ENCODE peak calls at places on chromosomes 2 and 18, in six cellular contexts. One of them, this sample, is unnamed.

GRCh38 chr2:112181571-112182290 is 43.5 kb downstream of the FBLN7 start:
- DNase-seq in AG04449: no peak
- DNase-seq in uterus: no peak
- DNase-seq in choroid plexus epithelial cell: no peak
- DNase-seq in AG04450: no peak
- DNase-seq in lung: no peak
- DNase-seq in this sample: no peak

GRCh38 chr2:104733544-104733943 is 120.4 kb upstream of the POU3F3 start:
- DNase-seq in AG04450: no peak
- DNase-seq in lung: no peak
- DNase-seq in AG04449: no peak
- DNase-seq in uterus: no peak
- DNase-seq in choroid plexus epithelial cell: peak; percentile 14
- DNase-seq in this sample: no peak

GRCh38 chr2:68943581-68944568 is 8.8 kb downstream of the GKN2 start:
- DNase-seq in uterus: peak; percentile 57
- DNase-seq in choroid plexus epithelial cell: peak; percentile 74
- DNase-seq in AG04450: no peak
- DNase-seq in lung: peak; percentile 65
- DNase-seq in AG04449: no peak
- DNase-seq in this sample: peak; percentile 31

GRCh38 chr2:181106789-181107418 is 126.5 kb downstream of the UBE2E3 start:
- DNase-seq in choroid plexus epithelial cell: peak; percentile 98
- DNase-seq in AG04449: peak; percentile 85
- DNase-seq in AG04450: peak; percentile 68
- DNase-seq in lung: no peak
- DNase-seq in uterus: no peak
- DNase-seq in this sample: peak; percentile 82

GRCh38 chr18:55875330-55875933 is 287.4 kb upstream of the TCF4 start:
- DNase-seq in AG04449: no peak
- DNase-seq in AG04450: no peak
- DNase-seq in choroid plexus epithelial cell: no peak
- DNase-seq in uterus: no peak
- DNase-seq in lung: no peak
- DNase-seq in this sample: no peak

GRCh38 chr2:129709030-129709955 is 270.2 kb upstream of the RAB6C start:
- DNase-seq in uterus: no peak
- DNase-seq in choroid plexus epithelial cell: no peak
- DNase-seq in AG04450: no peak
- DNase-seq in AG04449: no peak
- DNase-seq in lung: peak; percentile 23
- DNase-seq in this sample: no peak

GRCh38 chr2:197184959-197185586 is 125.5 kb downstream of the ANKRD44 start:
- DNase-seq in uterus: peak; percentile 63
- DNase-seq in lung: peak; percentile 58
- DNase-seq in choroid plexus epithelial cell: peak; percentile 45
- DNase-seq in AG04449: no peak
- DNase-seq in AG04450: no peak
- DNase-seq in this sample: no peak

GRCh38 chr2:223970343-223971128 is 13.3 kb downstream of the MRPL44 start:
- DNase-seq in AG04450: no peak
- DNase-seq in choroid plexus epithelial cell: peak; percentile 75
- DNase-seq in lung: no peak
- DNase-seq in AG04449: no peak
- DNase-seq in uterus: peak; percentile 33
- DNase-seq in this sample: peak; percentile 50

GRCh38 chr2:227503433-227504406 is 31.8 kb downstream of the AGFG1 start:
- DNase-seq in AG04449: no peak
- DNase-seq in lung: no peak
- DNase-seq in AG04450: no peak
- DNase-seq in choroid plexus epithelial cell: no peak
- DNase-seq in uterus: no peak
- DNase-seq in this sample: no peak

GRCh38 chr2:79993144-79993543 is 311.4 kb downstream of the LRRTM1 start:
- DNase-seq in AG04449: peak; percentile 50
- DNase-seq in AG04450: no peak
- DNase-seq in choroid plexus epithelial cell: peak; percentile 4
- DNase-seq in lung: no peak
- DNase-seq in uterus: no peak
- DNase-seq in this sample: peak; percentile 19

GRCh38 chr2:24833821-24834732 is 40.9 kb downstream of the CENPO start:
- DNase-seq in AG04450: no peak
- DNase-seq in uterus: no peak
- DNase-seq in choroid plexus epithelial cell: no peak
- DNase-seq in AG04449: no peak
- DNase-seq in lung: no peak
- DNase-seq in this sample: no peak

GRCh38 chr18:31716362-31716761 is 32.0 kb upstream of the B4GALT6 start:
- DNase-seq in lung: no peak
- DNase-seq in AG04449: no peak
- DNase-seq in AG04450: no peak
- DNase-seq in choroid plexus epithelial cell: no peak
- DNase-seq in uterus: no peak
- DNase-seq in this sample: no peak

GRCh38 chr2:230932556-230933511 is 7.8 kb upstream of the GPR55 start:
- DNase-seq in uterus: peak; percentile 33
- DNase-seq in choroid plexus epithelial cell: peak; percentile 78
- DNase-seq in lung: no peak
- DNase-seq in AG04450: no peak
- DNase-seq in AG04449: no peak
- DNase-seq in this sample: no peak

GRCh38 chr2:226911932-226912331 is 76.1 kb downstream of the RHBDD1 start:
- DNase-seq in lung: no peak
- DNase-seq in uterus: no peak
- DNase-seq in choroid plexus epithelial cell: peak; percentile 62
- DNase-seq in AG04450: no peak
- DNase-seq in AG04449: peak; percentile 37
- DNase-seq in this sample: peak; percentile 78

GRCh38 chr18:39825485-39825884 is 2129.5 kb upstream of the PIK3C3 start:
- DNase-seq in choroid plexus epithelial cell: peak; percentile 37
- DNase-seq in lung: no peak
- DNase-seq in AG04449: no peak
- DNase-seq in AG04450: no peak
- DNase-seq in uterus: no peak
- DNase-seq in this sample: no peak

GRCh38 chr2:186427970-186428369 is 58.1 kb upstream of the ZC3H15 start:
- DNase-seq in lung: no peak
- DNase-seq in AG04450: no peak
- DNase-seq in choroid plexus epithelial cell: peak; percentile 6
- DNase-seq in uterus: no peak
- DNase-seq in AG04449: no peak
- DNase-seq in this sample: no peak

GRCh38 chr2:38771632-38772031 is 6.4 kb upstream of the GEMIN6 start:
- DNase-seq in lung: no peak
- DNase-seq in choroid plexus epithelial cell: no peak
- DNase-seq in AG04449: no peak
- DNase-seq in AG04450: no peak
- DNase-seq in uterus: no peak
- DNase-seq in this sample: no peak

GRCh38 chr2:37526323-37526722 is 145.1 kb downstream of the CDC42EP3 start:
- DNase-seq in lung: no peak
- DNase-seq in AG04449: no peak
- DNase-seq in uterus: no peak
- DNase-seq in AG04450: no peak
- DNase-seq in choroid plexus epithelial cell: no peak
- DNase-seq in this sample: no peak

GRCh38 chr2:198309081-198309480 is 504.7 kb downstream of the PLCL1 start:
- DNase-seq in uterus: no peak
- DNase-seq in lung: no peak
- DNase-seq in choroid plexus epithelial cell: no peak
- DNase-seq in AG04450: no peak
- DNase-seq in AG04449: no peak
- DNase-seq in this sample: no peak

GRCh38 chr2:108988796-108989713 is at the start of gene EDAR:
- DNase-seq in AG04449: no peak
- DNase-seq in lung: peak; percentile 39
- DNase-seq in choroid plexus epithelial cell: peak; percentile 37
- DNase-seq in uterus: no peak
- DNase-seq in AG04450: no peak
- DNase-seq in this sample: no peak

GRCh38 chr2:120856421-120856862 is 120.8 kb downstream of the GLI2 start:
- DNase-seq in uterus: peak; percentile 41
- DNase-seq in choroid plexus epithelial cell: peak; percentile 32
- DNase-seq in AG04449: no peak
- DNase-seq in lung: no peak
- DNase-seq in AG04450: no peak
- DNase-seq in this sample: no peak

GRCh38 chr2:96159084-96159830 is 14.0 kb upstream of the DUSP2 start:
- DNase-seq in AG04449: no peak
- DNase-seq in choroid plexus epithelial cell: no peak
- DNase-seq in AG04450: no peak
- DNase-seq in lung: no peak
- DNase-seq in uterus: no peak
- DNase-seq in this sample: no peak

GRCh38 chr2:161166538-161167409 is 6.5 kb downstream of the TANK start:
- DNase-seq in AG04450: no peak
- DNase-seq in choroid plexus epithelial cell: peak; percentile 63
- DNase-seq in uterus: no peak
- DNase-seq in AG04449: no peak
- DNase-seq in lung: no peak
- DNase-seq in this sample: no peak

GRCh38 chr18:7618821-7619410 is 51.8 kb downstream of the PTPRM start:
- DNase-seq in AG04450: no peak
- DNase-seq in AG04449: no peak
- DNase-seq in uterus: no peak
- DNase-seq in lung: no peak
- DNase-seq in choroid plexus epithelial cell: no peak
- DNase-seq in this sample: no peak

GRCh38 chr18:7616661-7617060 is 49.5 kb downstream of the PTPRM start:
- DNase-seq in AG04450: no peak
- DNase-seq in choroid plexus epithelial cell: peak; percentile 38
- DNase-seq in uterus: peak; percentile 40
- DNase-seq in AG04449: no peak
- DNase-seq in lung: no peak
- DNase-seq in this sample: peak; percentile 50

GRCh38 chr18:7615840-7616239 is 48.7 kb downstream of the PTPRM start:
- DNase-seq in AG04449: no peak
- DNase-seq in uterus: no peak
- DNase-seq in choroid plexus epithelial cell: no peak
- DNase-seq in lung: no peak
- DNase-seq in AG04450: no peak
- DNase-seq in this sample: no peak

GRCh38 chr18:7619676-7620075 is 52.6 kb downstream of the PTPRM start:
- DNase-seq in lung: no peak
- DNase-seq in choroid plexus epithelial cell: no peak
- DNase-seq in uterus: no peak
- DNase-seq in AG04449: no peak
- DNase-seq in AG04450: no peak
- DNase-seq in this sample: no peak

GRCh38 chr18:7617738-7618422 is 50.8 kb downstream of the PTPRM start:
- DNase-seq in AG04449: peak; percentile 86
- DNase-seq in AG04450: no peak
- DNase-seq in lung: peak; percentile 78
- DNase-seq in choroid plexus epithelial cell: peak; percentile 72
- DNase-seq in uterus: peak; percentile 53
- DNase-seq in this sample: peak; percentile 89
- H3K4me3 ChIP-seq in AG04449: peak overlapping the region; percentile 28
- H3K4me3 ChIP-seq in AG04450: peak overlapping the region; percentile 20
- H3K4me3 ChIP-seq in lung: no peak overlapping the region
- H3K4me3 ChIP-seq in choroid plexus epithelial cell: peak overlapping the region; percentile 32
- H3K4me3 ChIP-seq in uterus: no peak overlapping the region
- H3K4me3 ChIP-seq in this sample: peak overlapping the region; percentile 8

DNA sequence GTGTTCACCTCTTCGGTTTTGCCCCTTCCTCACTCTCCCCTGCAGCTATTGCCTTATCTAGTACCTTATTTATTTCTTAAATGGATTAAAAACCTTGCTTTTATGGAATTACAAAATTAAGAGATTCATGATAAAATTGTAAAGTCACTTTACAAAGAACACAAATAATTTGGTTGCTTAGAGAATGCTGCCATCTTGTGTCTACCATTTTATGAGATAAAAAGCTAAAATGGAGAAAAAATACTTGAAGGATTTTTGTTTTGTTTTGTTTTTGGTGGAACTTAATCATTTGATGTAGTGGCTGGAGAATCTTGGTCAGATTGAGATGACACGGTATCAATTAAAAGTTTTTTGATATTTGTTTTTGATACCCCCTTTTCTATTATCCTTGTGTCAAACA is 69.6 kb downstream of the R3HDM1 start:
- DNase-seq in lung: no peak
- DNase-seq in choroid plexus epithelial cell: peak; percentile 35
- DNase-seq in AG04449: no peak
- DNase-seq in uterus: no peak
- DNase-seq in AG04450: no peak
- DNase-seq in this sample: no peak
- TF ChIP-seq CTCF in lung: no peak
- TF ChIP-seq CTCF in choroid plexus epithelial cell: peak; percentile 21
- TF ChIP-seq CTCF in AG04449: no peak
- TF ChIP-seq CTCF in uterus: no peak
- TF ChIP-seq CTCF in AG04450: peak; percentile 27
- TF ChIP-seq CTCF in this sample: no peak

DNA sequence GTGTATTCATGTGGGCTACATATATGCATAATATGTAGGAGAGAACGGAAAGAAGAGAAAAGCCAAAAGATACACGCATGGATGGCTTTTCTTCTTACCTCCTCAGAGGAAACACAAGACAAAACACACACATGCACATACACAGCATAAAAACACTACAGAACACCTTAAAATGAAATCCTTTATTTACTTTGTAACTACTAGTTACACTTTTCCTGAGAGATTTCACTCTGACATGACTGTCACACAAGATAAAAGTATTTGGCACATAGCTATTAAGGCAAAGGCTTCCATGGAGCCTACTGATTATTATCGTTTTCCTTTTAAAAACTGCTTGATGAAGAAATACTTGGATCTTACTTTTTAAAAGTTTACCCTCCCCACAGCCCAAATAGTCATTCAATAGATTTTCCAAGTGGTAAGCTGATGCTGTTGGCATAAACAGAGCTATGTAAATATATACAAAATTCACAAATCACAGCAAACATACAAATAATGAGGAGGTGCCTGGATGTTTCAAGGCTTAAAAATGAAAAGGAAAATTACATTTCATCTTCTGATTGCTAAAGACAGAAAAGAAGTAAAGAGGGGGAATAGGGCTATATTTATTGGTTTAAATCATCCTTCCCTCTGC is 8.6 kb downstream of the ZEB2 start:
- DNase-seq in choroid plexus epithelial cell: no peak
- DNase-seq in AG04450: no peak
- DNase-seq in lung: no peak
- DNase-seq in AG04449: no peak
- DNase-seq in uterus: no peak
- DNase-seq in this sample: no peak
- H3K4me3 ChIP-seq in choroid plexus epithelial cell: no peak overlapping the region
- H3K4me3 ChIP-seq in AG04450: no peak overlapping the region
- H3K4me3 ChIP-seq in lung: no peak overlapping the region
- H3K4me3 ChIP-seq in AG04449: no peak overlapping the region
- H3K4me3 ChIP-seq in uterus: no peak overlapping the region
- H3K4me3 ChIP-seq in this sample: peak overlapping the region; percentile 12

DNA sequence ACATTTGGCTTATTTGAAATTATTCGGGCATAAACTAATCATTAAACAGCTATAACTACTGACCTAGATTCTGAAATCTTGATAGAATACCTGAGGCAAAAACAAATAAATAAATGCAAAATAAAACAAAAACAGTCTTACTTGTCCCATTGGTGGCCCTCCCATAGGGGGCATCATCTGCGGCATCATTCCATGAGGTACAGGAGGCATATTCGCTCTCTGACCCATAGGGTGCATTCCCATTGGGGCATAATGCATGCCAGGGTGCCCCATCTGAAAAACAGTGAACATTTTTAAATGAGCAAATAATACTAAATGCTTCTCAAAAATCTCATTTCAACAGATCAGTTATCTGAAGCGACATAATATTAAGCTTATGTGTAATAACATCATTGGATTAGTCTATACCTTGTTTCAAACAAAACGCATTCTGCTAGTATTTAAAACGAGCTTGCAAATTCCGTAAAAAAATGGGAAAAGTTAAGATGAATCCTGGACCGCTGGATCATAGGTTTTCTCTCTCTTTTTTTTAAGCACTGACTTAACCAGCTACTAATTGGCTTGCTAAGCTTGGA is 1.3 kb downstream of the PRPF40A start:
- DNase-seq in uterus: no peak
- DNase-seq in choroid plexus epithelial cell: peak; percentile 27
- DNase-seq in lung: no peak
- DNase-seq in AG04449: no peak
- DNase-seq in AG04450: no peak
- DNase-seq in this sample: peak; percentile 27
- TF ChIP-seq CTCF in uterus: no peak
- TF ChIP-seq CTCF in choroid plexus epithelial cell: peak; percentile 62
- TF ChIP-seq CTCF in lung: no peak
- TF ChIP-seq CTCF in AG04449: peak; percentile 34
- TF ChIP-seq CTCF in AG04450: peak; percentile 54
- TF ChIP-seq CTCF in this sample: peak; percentile 83

This sample was measured in HFF-Myc.